ENCODE peak calls at places on chromosomes 13 and 19, in five cellular contexts. One of them, this sample, is unnamed.

GRCh38 chr13:110876592-110876991 is 38.3 kb downstream of the ANKRD10 start:
- DNase-seq in mesendoderm: peak
- DNase-seq in stimulated activated CD4-positive, alpha-beta T cell treated with anti-CD3 and anti-CD28 coated beads, Interleukin-12 subunit alpha, Interleukin-12 subunit beta, amount 100 ng/mL, for 4 hours: no peak
- DNase-seq in A172: peak
- DNase-seq in HTR-8/SVneo: no peak
- DNase-seq in this sample: peak

GRCh38 chr13:95354680-95355487 is 53.6 kb upstream of the ABCC4 start:
- DNase-seq in mesendoderm: no peak
- DNase-seq in stimulated activated CD4-positive, alpha-beta T cell treated with anti-CD3 and anti-CD28 coated beads, Interleukin-12 subunit alpha, Interleukin-12 subunit beta, amount 100 ng/mL, for 4 hours: no peak
- DNase-seq in A172: no peak
- DNase-seq in HTR-8/SVneo: no peak
- DNase-seq in this sample: no peak

GRCh38 chr13:114044486-114044885 is 70.6 kb upstream of the C13orf46 start:
- DNase-seq in mesendoderm: no peak
- DNase-seq in stimulated activated CD4-positive, alpha-beta T cell treated with anti-CD3 and anti-CD28 coated beads, Interleukin-12 subunit alpha, Interleukin-12 subunit beta, amount 100 ng/mL, for 4 hours: no peak
- DNase-seq in A172: peak
- DNase-seq in HTR-8/SVneo: no peak
- DNase-seq in this sample: no peak

GRCh38 chr19:3324405-3324856 is 42.0 kb upstream of the NFIC start:
- DNase-seq in mesendoderm: peak
- DNase-seq in stimulated activated CD4-positive, alpha-beta T cell treated with anti-CD3 and anti-CD28 coated beads, Interleukin-12 subunit alpha, Interleukin-12 subunit beta, amount 100 ng/mL, for 4 hours: peak
- DNase-seq in A172: no peak
- DNase-seq in HTR-8/SVneo: no peak
- DNase-seq in this sample: peak

GRCh38 chr13:80083516-80084085 is 257.3 kb downstream of the SPRY2 start:
- DNase-seq in mesendoderm: no peak
- DNase-seq in stimulated activated CD4-positive, alpha-beta T cell treated with anti-CD3 and anti-CD28 coated beads, Interleukin-12 subunit alpha, Interleukin-12 subunit beta, amount 100 ng/mL, for 4 hours: no peak
- DNase-seq in A172: peak
- DNase-seq in HTR-8/SVneo: peak
- DNase-seq in this sample: no peak

GRCh38 chr13:51420681-51421476 is 32.0 kb downstream of the INTS6 start:
- DNase-seq in mesendoderm: peak
- DNase-seq in stimulated activated CD4-positive, alpha-beta T cell treated with anti-CD3 and anti-CD28 coated beads, Interleukin-12 subunit alpha, Interleukin-12 subunit beta, amount 100 ng/mL, for 4 hours: no peak
- DNase-seq in A172: no peak
- DNase-seq in HTR-8/SVneo: no peak
- DNase-seq in this sample: no peak

GRCh38 chr19:21751379-21751778 is 16.0 kb downstream of the ZNF100 start:
- DNase-seq in mesendoderm: no peak
- DNase-seq in stimulated activated CD4-positive, alpha-beta T cell treated with anti-CD3 and anti-CD28 coated beads, Interleukin-12 subunit alpha, Interleukin-12 subunit beta, amount 100 ng/mL, for 4 hours: no peak
- DNase-seq in A172: no peak
- DNase-seq in HTR-8/SVneo: no peak
- DNase-seq in this sample: no peak

GRCh38 chr13:66427330-66427990 is 802.7 kb downstream of the PCDH9 start:
- DNase-seq in mesendoderm: no peak
- DNase-seq in stimulated activated CD4-positive, alpha-beta T cell treated with anti-CD3 and anti-CD28 coated beads, Interleukin-12 subunit alpha, Interleukin-12 subunit beta, amount 100 ng/mL, for 4 hours: no peak
- DNase-seq in A172: no peak
- DNase-seq in HTR-8/SVneo: no peak
- DNase-seq in this sample: no peak

GRCh38 chr13:107865643-107866006 is 349.7 kb downstream of the LIG4 start:
- DNase-seq in mesendoderm: no peak
- DNase-seq in stimulated activated CD4-positive, alpha-beta T cell treated with anti-CD3 and anti-CD28 coated beads, Interleukin-12 subunit alpha, Interleukin-12 subunit beta, amount 100 ng/mL, for 4 hours: no peak
- DNase-seq in A172: no peak
- DNase-seq in HTR-8/SVneo: no peak
- DNase-seq in this sample: no peak